ENCODE peak calls at places on chromosomes 5 and 9, in eight cellular contexts. L is NB4; P is CD8-positive, alpha-beta T cell; S is glutamatergic neuron; Z is GM10248; B is endodermal cell; J is sigmoid colon; X is A673. O is an unnamed sample.

GRCh38 chr5:37554938-37555337 is 175.8 kb downstream of the WDR70 start:
- DNase-seq in L (peak; percentile 47), P (no peak), S (no peak), Z (no peak), B (peak; percentile 66), J (no peak), X (no peak), O (no peak)

GRCh38 chr5:9932770-9933169 is 302.6 kb upstream of the TAS2R1 start:
- DNase-seq in L (peak; percentile 10), P (no peak), S (no peak), Z (no peak), B (no peak), J (no peak), X (peak; percentile 11), O (no peak)

GRCh38 chr9:27426717-27427645 is 97.1 kb upstream of the IFNK start:
- DNase-seq in L (no peak), P (no peak), S (no peak), Z (no peak), B (peak; percentile 71), J (no peak), X (no peak), O (no peak)

GRCh38 chr9:34638138-34638445 is 505 bp upstream of the SIGMAR1 start:
- DNase-seq in L (no peak), P (no peak), S (no peak), Z (no peak), B (no peak), J (no peak), X (no peak), O (no peak)

GRCh38 chr9:136016882-136017812 is 56.0 kb upstream of the UBAC1 start:
- DNase-seq in L (no peak), P (no peak), S (no peak), Z (no peak), B (peak; percentile 62), J (peak; percentile 63), X (no peak), O (peak; percentile 69)

GRCh38 chr5:98205691-98206461 is 567.6 kb upstream of the RGMB start:
- DNase-seq in L (no peak), P (no peak), S (no peak), Z (no peak), B (no peak), J (no peak), X (no peak), O (no peak)

GRCh38 chr5:43560128-43560527 is 3.3 kb upstream of the PAIP1 start:
- DNase-seq in L (no peak), P (no peak), S (no peak), Z (no peak), B (no peak), J (no peak), X (peak; percentile 31), O (no peak)

GRCh38 chr5:17727212-17727611 is 93.0 kb downstream of the TAF11L14 start:
- DNase-seq in L (no peak), P (no peak), S (no peak), Z (no peak), B (no peak), J (no peak), X (peak; percentile 49), O (no peak)

GRCh38 chr5:1419476-1420210 is 25.6 kb downstream of the SLC6A3 start:
- DNase-seq in L (no peak), P (no peak), S (no peak), Z (no peak), B (no peak), J (peak; percentile 32), X (no peak), O (no peak)

GRCh38 chr5:161925960-161926359 is 78.0 kb downstream of the GABRA1 start:
- DNase-seq in L (peak; percentile 7), P (no peak), S (no peak), Z (no peak), B (peak; percentile 48), J (no peak), X (no peak), O (no peak)

GRCh38 chr9:137170486-137171148 is 766 bp upstream of the LRRC26 start:
- DNase-seq in L (no peak), P (no peak), S (no peak), Z (no peak), B (no peak), J (no peak), X (no peak), O (no peak)

GRCh38 chr5:154758977-154759376 is 3.8 kb downstream of the LARP1 start:
- DNase-seq in L (no peak), P (no peak), S (no peak), Z (no peak), B (no peak), J (no peak), X (no peak), O (no peak)

GRCh38 chr9:103942652-103943051 is 151.5 kb upstream of the SMC2 start:
- DNase-seq in L (no peak), P (no peak), S (no peak), Z (no peak), B (no peak), J (no peak), X (no peak), O (no peak)

DNA sequence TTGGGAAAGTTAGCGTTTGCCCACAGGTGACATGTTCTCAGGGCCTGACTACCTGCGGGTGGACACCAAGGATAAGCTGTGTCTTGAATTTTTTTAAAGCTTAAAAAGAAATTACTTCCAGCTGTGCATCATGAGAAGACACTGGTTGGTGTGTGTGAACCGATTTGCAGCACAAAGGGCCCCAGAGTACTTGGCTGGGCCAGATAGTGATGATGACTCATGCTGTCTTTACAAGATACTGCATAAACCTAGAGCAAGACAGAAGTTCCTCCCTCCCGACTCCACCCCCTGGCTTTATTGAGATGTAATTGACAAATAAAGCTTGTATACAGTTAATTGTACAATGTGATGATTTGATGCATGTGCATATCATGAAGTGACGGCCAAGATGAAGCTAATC is 212.8 kb downstream of the NXNL2 start:
- DNase-seq in L (peak; percentile 86), P (no peak), S (no peak), Z (no peak), B (peak; percentile 76), J (peak; percentile 83), X (peak; percentile 92), O (no peak)
- TF ChIP-seq CTCF in L (no peak), P (no peak), S (no peak), Z (no peak), B (no peak), J (no peak), X (no peak), O (no peak)

GRCh38 chr9:95845751-95846150 is 29.7 kb upstream of the ERCC6L2 start:
- DNase-seq in L (no peak), P (no peak), S (no peak), Z (no peak), B (no peak), J (no peak), X (no peak), O (no peak)

GRCh38 chr9:95852059-95853032 is 23.1 kb upstream of the ERCC6L2 start:
- DNase-seq in L (peak; percentile 23), P (no peak), S (no peak), Z (peak; percentile 72), B (no peak), J (no peak), X (no peak), O (no peak)

GRCh38 chr9:95854386-95855015 is 21.0 kb upstream of the ERCC6L2 start:
- DNase-seq in L (no peak), P (no peak), S (no peak), Z (no peak), B (no peak), J (no peak), X (peak; percentile 59), O (no peak)

GRCh38 chr9:95848764-95849163 is 26.7 kb upstream of the ERCC6L2 start:
- DNase-seq in L (no peak), P (no peak), S (no peak), Z (no peak), B (no peak), J (no peak), X (no peak), O (no peak)
- TF ChIP-seq CTCF in L (no peak), P (no peak), S (no peak), Z (no peak), B (no peak), J (no peak), X (no peak), O (no peak)

GRCh38 chr9:92727716-92728700 is 36.6 kb downstream of the BICD2 start:
- DNase-seq in L (no peak), P (peak; percentile 41), S (no peak), Z (no peak), B (peak; percentile 31), J (no peak), X (no peak), O (no peak)

GRCh38 chr9:92729735-92730155 is 34.9 kb downstream of the BICD2 start:
- DNase-seq in L (no peak), P (peak; percentile 31), S (no peak), Z (no peak), B (peak; percentile 36), J (no peak), X (no peak), O (no peak)

GRCh38 chr9:92726971-92727715 is 37.5 kb downstream of the BICD2 start:
- DNase-seq in L (no peak), P (peak; percentile 41), S (no peak), Z (no peak), B (no peak), J (no peak), X (no peak), O (no peak)

GRCh38 chr9:92730897-92731296 is 33.7 kb downstream of the BICD2 start:
- DNase-seq in L (no peak), P (peak; percentile 27), S (no peak), Z (no peak), B (peak; percentile 34), J (no peak), X (no peak), O (no peak)

GRCh38 chr9:92728831-92729734 is 35.5 kb downstream of the BICD2 start:
- DNase-seq in L (peak; percentile 21), P (peak; percentile 44), S (peak; percentile 80), Z (peak; percentile 75), B (peak; percentile 67), J (no peak), X (no peak), O (no peak)
- TF ChIP-seq CTCF in L (peak; percentile 18), P (no peak), S (peak; percentile 41), Z (peak; percentile 44), B (peak; percentile 67), J (peak; percentile 14), X (peak; percentile 35), O (peak; percentile 74)

DNA sequence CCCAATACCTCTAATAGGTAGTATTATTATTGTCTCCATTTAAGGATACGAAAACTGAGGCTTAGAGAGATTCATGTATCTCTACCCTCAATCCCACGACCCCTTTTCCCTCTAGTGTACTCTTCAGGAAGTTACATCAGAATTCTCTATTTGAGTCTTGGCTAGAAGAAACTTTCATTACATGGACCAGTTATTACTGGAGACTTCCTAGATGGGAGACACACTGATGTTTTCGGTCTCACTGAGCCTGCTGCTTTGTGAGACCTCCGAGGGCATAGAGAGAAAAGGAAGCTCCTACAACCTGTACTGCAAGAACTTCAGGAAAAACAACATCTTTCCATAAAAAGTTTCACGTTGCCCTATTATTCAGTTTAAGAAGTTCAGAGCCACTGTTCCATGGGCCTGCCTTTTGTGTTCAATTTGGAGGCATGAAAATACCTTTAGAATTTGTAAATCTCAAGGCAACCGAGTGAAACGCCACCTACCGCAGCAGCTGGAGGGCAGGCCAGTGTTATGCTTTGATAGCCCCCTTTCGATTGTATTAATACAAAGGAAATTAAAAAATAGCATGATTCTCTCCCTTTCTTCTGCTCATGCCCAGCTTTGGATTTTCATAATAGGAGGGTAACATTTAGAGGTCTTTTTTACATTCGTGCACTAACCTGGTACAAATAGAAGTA is 223.3 kb downstream of the EBF1 start:
- DNase-seq in L (no peak), P (no peak), S (no peak), Z (no peak), B (no peak), J (no peak), X (no peak), O (no peak)
- TF ChIP-seq CTCF in L (no peak), P (no peak), S (no peak), Z (peak; percentile 24), B (peak; percentile 27), J (no peak), X (no peak), O (peak; percentile 36)

O was measured in chondrocyte.